ENCODE peak calls at places on chromosome 2, in five cellular contexts. One of them, this sample, is unnamed.

GRCh38 chr2:47595115-47595514 is 187.8 kb upstream of the MSH6 start:
- DNase-seq in transverse colon: no peak
- DNase-seq in A549: no peak
- DNase-seq in ovary: no peak
- DNase-seq in upper lobe of left lung: no peak
- DNase-seq in this sample: no peak

GRCh38 chr2:152189622-152190495 is 14.3 kb upstream of the STAM2 start:
- DNase-seq in transverse colon: peak
- DNase-seq in ovary: no peak
- DNase-seq in upper lobe of left lung: no peak
- DNase-seq in A549: peak
- DNase-seq in this sample: no peak

GRCh38 chr2:147844691-147845607 is at the start of gene ACVR2A:
- DNase-seq in ovary: peak
- DNase-seq in upper lobe of left lung: peak
- DNase-seq in transverse colon: peak
- DNase-seq in A549: peak
- DNase-seq in this sample: peak

GRCh38 chr2:28437918-28438317 is 45.3 kb downstream of the FOSL2 start:
- DNase-seq in transverse colon: no peak
- DNase-seq in A549: no peak
- DNase-seq in upper lobe of left lung: no peak
- DNase-seq in ovary: no peak
- DNase-seq in this sample: no peak

GRCh38 chr2:120985174-120985996 is 249.7 kb downstream of the GLI2 start:
- DNase-seq in transverse colon: no peak
- DNase-seq in A549: no peak
- DNase-seq in ovary: no peak
- DNase-seq in upper lobe of left lung: no peak
- DNase-seq in this sample: no peak

GRCh38 chr2:196957442-196957841 is 30.9 kb upstream of the PGAP1 start:
- DNase-seq in A549: no peak
- DNase-seq in transverse colon: no peak
- DNase-seq in upper lobe of left lung: no peak
- DNase-seq in ovary: no peak
- DNase-seq in this sample: no peak

GRCh38 chr2:112481050-112481527 is 867 bp upstream of the TTL start:
- DNase-seq in upper lobe of left lung: peak
- DNase-seq in A549: peak
- DNase-seq in transverse colon: peak
- DNase-seq in ovary: peak
- DNase-seq in this sample: peak

GRCh38 chr2:73006969-73007710 is 64.4 kb downstream of the SFXN5 start:
- DNase-seq in upper lobe of left lung: no peak
- DNase-seq in transverse colon: no peak
- DNase-seq in ovary: no peak
- DNase-seq in A549: no peak
- DNase-seq in this sample: no peak

GRCh38 chr2:24875272-24875671 is 44.8 kb downstream of the ADCY3 start:
- DNase-seq in ovary: no peak
- DNase-seq in upper lobe of left lung: no peak
- DNase-seq in A549: no peak
- DNase-seq in transverse colon: no peak
- DNase-seq in this sample: no peak

GRCh38 chr2:71706121-71706520 is 252.8 kb downstream of the DYSF start:
- DNase-seq in upper lobe of left lung: no peak
- DNase-seq in transverse colon: no peak
- DNase-seq in ovary: peak
- DNase-seq in A549: no peak
- DNase-seq in this sample: no peak
- H3K27ac ChIP-seq in upper lobe of left lung: no peak
- H3K27ac ChIP-seq in transverse colon: no peak
- H3K27ac ChIP-seq in ovary: no peak
- H3K27ac ChIP-seq in A549: no peak
- H3K27ac ChIP-seq in this sample: no peak

GRCh38 chr2:20822535-20823490 is at the start of gene LDAH:
- DNase-seq in upper lobe of left lung: peak
- DNase-seq in transverse colon: peak
- DNase-seq in A549: peak
- DNase-seq in ovary: peak
- DNase-seq in this sample: peak
- TF ChIP-seq POLR2A in upper lobe of left lung: peak
- TF ChIP-seq POLR2A in transverse colon: peak
- TF ChIP-seq POLR2A in A549: peak
- TF ChIP-seq POLR2A in ovary: peak
- TF ChIP-seq POLR2A in this sample: peak

GRCh38 chr2:70479816-70480215 is 73.8 kb downstream of the TGFA start:
- DNase-seq in upper lobe of left lung: no peak
- DNase-seq in ovary: no peak
- DNase-seq in A549: no peak
- DNase-seq in transverse colon: no peak
- DNase-seq in this sample: no peak
- TF ChIP-seq EP300 in upper lobe of left lung: no peak
- TF ChIP-seq EP300 in ovary: no peak
- TF ChIP-seq EP300 in A549: no peak
- TF ChIP-seq EP300 in transverse colon: no peak
- TF ChIP-seq EP300 in this sample: no peak

GRCh38 chr2:441258-442023 is 153.6 kb upstream of the ALKAL2 start:
- DNase-seq in ovary: no peak
- DNase-seq in A549: no peak
- DNase-seq in transverse colon: no peak
- DNase-seq in upper lobe of left lung: peak
- DNase-seq in this sample: no peak
- H3K27ac ChIP-seq in ovary: no peak
- H3K27ac ChIP-seq in A549: no peak
- H3K27ac ChIP-seq in transverse colon: no peak
- H3K27ac ChIP-seq in upper lobe of left lung: peak
- H3K27ac ChIP-seq in this sample: no peak

DNA sequence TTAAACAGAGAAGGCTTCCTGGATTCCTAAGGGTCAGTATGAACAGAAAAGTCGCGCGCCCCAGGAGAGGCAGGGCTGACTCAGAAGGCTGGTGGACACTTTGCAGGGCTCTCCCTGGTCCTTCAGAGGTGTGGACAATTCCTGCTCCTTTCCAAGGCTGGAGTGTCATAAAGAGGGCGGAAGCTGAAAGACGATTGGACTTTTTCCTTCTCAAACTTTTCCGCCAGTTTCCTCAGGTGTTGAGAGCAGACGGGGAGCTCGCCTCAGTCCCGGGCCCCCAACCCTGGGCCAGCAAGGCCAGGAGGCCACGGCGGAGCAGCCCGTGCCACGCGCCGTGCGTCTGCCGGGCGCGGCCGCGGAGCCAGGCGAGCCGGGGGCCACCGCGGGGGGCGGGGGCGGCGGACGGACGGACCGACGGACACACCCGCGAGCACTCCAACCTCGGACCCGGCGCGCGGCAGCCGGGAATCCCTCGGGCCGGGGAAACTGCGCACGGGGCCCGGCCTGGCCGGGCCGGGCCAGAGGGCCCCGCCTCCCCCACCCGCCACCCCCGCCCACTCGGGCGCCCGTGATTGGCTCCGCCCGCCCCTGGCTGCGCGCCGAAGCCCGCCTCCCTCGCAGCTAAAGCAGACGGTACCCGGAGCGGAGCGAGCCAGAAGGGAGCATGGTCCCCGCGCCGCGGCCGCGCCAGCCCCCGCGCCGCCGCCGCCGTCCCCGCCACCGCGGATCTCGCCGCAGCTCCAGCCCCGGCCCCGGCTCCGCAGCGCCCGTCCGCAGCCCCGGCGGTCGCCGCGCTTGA is at the start of gene KLHL29:
- DNase-seq in A549: peak
- DNase-seq in ovary: peak
- DNase-seq in transverse colon: peak
- DNase-seq in upper lobe of left lung: peak
- DNase-seq in this sample: peak
- TF ChIP-seq POLR2A in A549: peak
- TF ChIP-seq POLR2A in ovary: no peak
- TF ChIP-seq POLR2A in transverse colon: no peak
- TF ChIP-seq POLR2A in upper lobe of left lung: peak
- TF ChIP-seq POLR2A in this sample: no peak

This sample was measured in stomach.